ENCODE peak calls at places on chromosomes 7 and 10, in ten cellular contexts. N is A549, E is spleen, H is IMR-90, W is breast epithelium, S is heart left ventricle, X is ovary, U is testis, J is HCT116, M is adrenal gland. T is an unnamed sample.

GRCh38 chr10:120734476-120735078 is 116.6 kb upstream of the WDR11 start:
- DNase-seq in M (no peak), J (no peak), U (no peak), N (no peak), H (no peak), S (no peak), X (no peak), W (no peak), E (no peak), T (no peak)

GRCh38 chr7:116618729-116619128 is 53.3 kb upstream of the MET start:
- DNase-seq in U (no peak), E (no peak), S (no peak), M (no peak), H (no peak), W (no peak), N (no peak), J (no peak), X (no peak), T (no peak)

GRCh38 chr7:67551027-67551426 is 554.4 kb downstream of the TYW1 start:
- DNase-seq in M (no peak), J (no peak), N (no peak), X (no peak), U (no peak), H (no peak), W (no peak), S (no peak), E (no peak), T (no peak)

GRCh38 chr10:101574354-101574753 is 13.7 kb downstream of the POLL start:
- DNase-seq in W (no peak), N (no peak), U (no peak), S (no peak), H (no peak), X (no peak), J (no peak), E (no peak), M (no peak), T (no peak)

GRCh38 chr10:95530021-95530420 is 31.1 kb downstream of the SORBS1 start:
- DNase-seq in X (no peak), U (no peak), N (no peak), W (no peak), E (no peak), S (no peak), H (no peak), M (no peak), J (no peak), T (peak; percentile 51)

GRCh38 chr7:67900456-67900855 is 903.8 kb downstream of the TYW1 start:
- DNase-seq in X (no peak), U (no peak), J (no peak), H (no peak), N (no peak), S (no peak), E (no peak), M (no peak), W (no peak), T (no peak)

GRCh38 chr7:150973571-150974451 is 4.3 kb downstream of the KCNH2 start:
- DNase-seq in U (no peak), S (no peak), M (no peak), H (no peak), W (no peak), N (no peak), X (no peak), E (peak; percentile 85), J (no peak), T (no peak)

GRCh38 chr7:13279854-13280435 is 592.5 kb downstream of the ARL4A start:
- DNase-seq in H (peak; percentile 10), M (no peak), E (no peak), J (peak; percentile 15), S (no peak), U (no peak), W (no peak), X (no peak), N (peak; percentile 33), T (no peak)

GRCh38 chr10:32357056-32357735 is 10.2 kb upstream of the EPC1 start:
- DNase-seq in E (no peak), X (no peak), J (no peak), S (no peak), U (no peak), M (no peak), H (no peak), W (no peak), N (no peak), T (no peak)

GRCh38 chr7:123096976-123097375 is 101.5 kb upstream of the TAS2R16 start:
- DNase-seq in M (no peak), X (no peak), W (no peak), U (no peak), N (no peak), E (no peak), J (no peak), H (no peak), S (no peak), T (no peak)

GRCh38 chr7:152865461-152865860 is 105.9 kb downstream of the ACTR3B start:
- DNase-seq in X (no peak), M (no peak), U (no peak), H (no peak), N (no peak), W (no peak), E (no peak), J (no peak), S (no peak), T (no peak)
- TF ChIP-seq POLR2A in X (no peak), M (no peak), U (no peak), H (no peak), N (no peak), W (no peak), E (no peak), J (no peak), S (no peak), T (no peak)

DNA sequence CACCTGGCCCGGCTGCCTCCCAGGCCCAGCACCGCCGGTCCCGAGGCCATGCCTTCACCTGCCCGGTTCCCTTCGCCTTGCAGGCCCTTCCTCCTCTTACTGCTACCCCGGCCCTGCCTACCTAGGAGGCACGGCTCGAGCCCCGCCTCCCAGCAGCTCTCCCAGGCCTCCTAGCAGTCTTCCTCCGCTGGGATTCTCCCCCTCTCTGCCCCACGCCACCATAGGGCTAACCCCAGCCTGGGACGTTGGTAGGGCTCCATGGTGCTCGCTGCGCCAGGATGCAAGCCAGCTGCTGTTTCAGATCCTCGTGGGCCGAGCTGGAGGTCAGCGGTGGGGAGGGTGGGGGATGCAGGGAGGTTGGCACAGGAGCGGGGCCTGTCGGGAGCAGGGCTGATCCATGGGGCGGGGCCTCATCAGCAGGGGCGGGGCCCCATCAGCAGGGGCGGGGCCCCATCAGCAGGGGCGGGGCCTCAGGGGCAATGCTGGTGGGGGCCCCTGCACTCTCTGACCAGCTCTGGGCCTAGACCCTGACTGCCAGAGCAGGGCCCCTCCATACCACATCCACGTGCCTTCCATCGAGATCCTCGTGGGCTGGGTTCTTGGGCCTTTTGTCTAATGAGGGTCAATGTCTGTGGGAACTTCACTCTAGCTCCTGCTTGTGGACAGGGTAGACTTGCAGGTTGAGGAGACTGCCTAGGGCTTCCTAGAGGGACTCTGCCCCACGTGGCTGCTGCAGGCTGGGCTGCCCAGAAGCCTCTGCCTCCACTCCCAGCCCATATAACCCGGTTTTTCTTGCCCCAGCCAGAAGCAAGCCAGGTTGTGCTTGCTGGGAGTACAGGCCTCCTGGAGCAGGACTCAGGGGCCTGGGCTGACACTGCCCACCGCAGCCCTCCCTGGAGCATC is 63.1 kb downstream of the RASGEF1A start:
- DNase-seq in E (peak; percentile 85), U (peak; percentile 48), J (peak; percentile 58), N (peak; percentile 43), H (no peak), M (peak; percentile 12), S (peak; percentile 20), W (peak; percentile 43), X (peak; percentile 46), T (peak; percentile 55)
- H3K4me3 ChIP-seq in E (no peak overlapping the region), U (peak overlapping the region; percentile 45), J (peak overlapping the region; percentile 69), N (no peak overlapping the region), H (no peak overlapping the region), M (no peak overlapping the region), S (no peak overlapping the region), W (no peak overlapping the region), X (peak overlapping the region; percentile 5), T (peak overlapping the region; percentile 9)

GRCh38 chr7:2040201-2040892 is 192.4 kb downstream of the MAD1L1 start:
- DNase-seq in J (no peak), H (no peak), S (no peak), W (no peak), E (peak; percentile 65), U (no peak), N (no peak), X (peak; percentile 4), M (peak; percentile 2), T (no peak)
- H3K27ac ChIP-seq in J (no peak overlapping the region), H (no peak overlapping the region), S (no peak overlapping the region), W (no peak overlapping the region), E (peak overlapping the region; percentile 69), U (no peak overlapping the region), N (no peak overlapping the region), X (no peak overlapping the region), M (no peak overlapping the region), T (no peak overlapping the region)

GRCh38 chr7:128404143-128404681 is 5.6 kb downstream of the IMPDH1 start:
- DNase-seq in X (no peak), N (no peak), U (no peak), H (no peak), J (no peak), W (no peak), M (no peak), E (no peak), S (no peak), T (no peak)

GRCh38 chr7:128406986-128407589 is 2.7 kb downstream of the IMPDH1 start:
- DNase-seq in J (no peak), U (no peak), X (peak; percentile 48), M (no peak), E (no peak), W (no peak), H (no peak), N (no peak), S (no peak), T (no peak)

GRCh38 chr7:128404826-128405344 is 4.9 kb downstream of the IMPDH1 start:
- DNase-seq in X (no peak), U (no peak), E (no peak), W (no peak), N (no peak), M (no peak), S (no peak), J (no peak), H (peak; percentile 5), T (no peak)

GRCh38 chr7:128406147-128406985 is 3.4 kb downstream of the IMPDH1 start:
- DNase-seq in S (no peak), W (no peak), U (peak; percentile 35), E (peak; percentile 79), M (no peak), X (no peak), N (no peak), H (no peak), J (no peak), T (no peak)

DNA sequence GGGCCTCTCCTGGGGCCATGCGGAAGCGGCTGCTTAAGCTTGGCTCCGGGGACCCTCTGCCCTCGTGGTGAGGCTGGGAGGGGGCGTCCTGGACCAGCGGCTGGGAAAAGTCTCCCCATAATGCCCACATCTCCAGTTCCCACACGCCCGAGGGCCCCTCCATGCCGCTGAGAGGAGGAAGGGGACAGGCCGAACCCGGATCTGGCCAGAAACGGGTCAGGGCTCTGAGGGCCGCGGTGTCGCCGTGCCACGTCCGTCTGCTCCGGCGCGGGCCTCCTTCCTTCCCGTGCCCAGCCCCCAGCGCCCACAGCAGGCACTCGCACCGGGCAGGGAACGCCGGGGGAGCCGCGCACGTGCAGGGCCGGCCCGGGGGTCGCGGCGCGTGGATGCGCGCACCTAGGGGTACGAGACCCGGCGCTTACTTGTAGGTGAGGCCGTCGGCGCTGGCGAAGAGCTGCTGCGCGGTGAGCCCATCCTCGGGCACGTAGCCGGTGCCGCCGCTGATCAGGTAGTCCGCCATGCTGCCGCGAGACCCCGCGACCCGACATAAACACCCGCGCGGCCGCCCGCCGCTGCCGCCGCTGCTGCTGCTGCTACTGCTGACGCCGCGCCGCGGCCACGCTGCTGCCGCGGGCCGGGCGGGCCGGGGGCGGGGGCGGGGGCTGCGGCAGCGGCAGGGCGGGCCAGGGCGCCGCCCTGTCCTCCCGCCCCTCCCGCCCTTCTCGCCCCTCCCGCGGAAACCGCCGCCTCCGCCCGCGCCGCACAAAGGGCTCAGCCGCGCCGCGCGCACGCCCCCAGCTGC is 4.2 kb downstream of the IMPDH1 start:
- DNase-seq in S (peak; percentile 65), W (no peak), X (peak; percentile 71), E (peak; percentile 92), U (no peak), J (no peak), M (no peak), N (no peak), H (peak; percentile 8), T (peak; percentile 59)
- TF ChIP-seq POLR2A in S (peak; percentile 44), W (no peak), X (no peak), E (no peak), U (no peak), J (peak; percentile 54), M (no peak), N (peak; percentile 39), H (no peak), T (peak; percentile 52)